ENCODE peak calls at places on chromosomes 12 and 14, in ten cellular contexts. R is fibroblast of mammary gland, J is cardiac fibroblast, K is psoas muscle, V is AG09319, U is cardiac muscle cell, Q is activated B cell treated with CpG ODN at 0.5 μM for 24 hours, W is MCF 10A, G is thyroid gland, Z is fibroblast of pulmonary artery. M is an unnamed sample.
A peak's percentile ranks its signal among the peaks of the same experiment; 100 is the strongest.

GRCh38 chr12:123243851-123244250 is 10.6 kb downstream of the MTRFR start:
- DNase-seq in R (no peak), J (no peak), K (no peak), V (no peak), U (no peak), Q (no peak), W (no peak), G (no peak), Z (no peak), M (no peak)

GRCh38 chr12:112182499-112182898 is 57.1 kb downstream of the TRAFD1 start:
- DNase-seq in R (peak; percentile 10), J (no peak), K (no peak), V (no peak), U (no peak), Q (no peak), W (no peak), G (no peak), Z (peak; percentile 75), M (no peak)

GRCh38 chr14:98953544-98954346 is 318.3 kb downstream of the BCL11B start:
- DNase-seq in R (peak; percentile 82), J (peak; percentile 5), K (peak; percentile 91), V (peak; percentile 28), U (no peak), Q (no peak), W (peak; percentile 100), G (peak; percentile 23), Z (peak; percentile 33), M (peak; percentile 24)

GRCh38 chr12:5789469-5789968 is 155.5 kb downstream of the ANO2 start:
- DNase-seq in R (no peak), J (no peak), K (no peak), V (no peak), U (peak; percentile 54), Q (no peak), W (peak; percentile 37), G (peak; percentile 21), Z (no peak), M (peak; percentile 56)

GRCh38 chr14:31208546-31209424 is 1.2 kb upstream of the HECTD1 start:
- DNase-seq in R (no peak), J (no peak), K (no peak), V (no peak), U (no peak), Q (no peak), W (no peak), G (no peak), Z (no peak), M (no peak)

GRCh38 chr14:96126783-96127271 is 77.8 kb upstream of the BDKRB2 start:
- DNase-seq in R (no peak), J (no peak), K (no peak), V (no peak), U (no peak), Q (no peak), W (no peak), G (peak; percentile 46), Z (no peak), M (no peak)

GRCh38 chr14:88270781-88271180 is 52.3 kb downstream of the KCNK10 start:
- DNase-seq in R (no peak), J (no peak), K (no peak), V (no peak), U (no peak), Q (no peak), W (no peak), G (no peak), Z (no peak), M (no peak)

GRCh38 chr12:75641031-75641780 is 129.8 kb upstream of the KRR1 start:
- DNase-seq in R (peak; percentile 92), J (peak; percentile 94), K (no peak), V (peak; percentile 77), U (no peak), Q (no peak), W (peak; percentile 75), G (no peak), Z (peak; percentile 88), M (peak; percentile 90)

GRCh38 chr14:77457522-77458248 is at the start of the genes AHSA1 and VIPAS39:
- DNase-seq in R (peak; percentile 99), J (peak; percentile 100), K (peak; percentile 96), V (peak; percentile 95), U (peak; percentile 97), Q (peak; percentile 79), W (peak; percentile 99), G (peak; percentile 97), Z (peak; percentile 100), M (peak; percentile 99)

GRCh38 chr12:3030821-3031415 is 46.3 kb upstream of the TSPAN9 start:
- DNase-seq in R (peak; percentile 67), J (no peak), K (peak; percentile 33), V (no peak), U (no peak), Q (no peak), W (no peak), G (no peak), Z (no peak), M (no peak)

GRCh38 chr12:78239566-78239965 is 408.9 kb downstream of the NAV3 start:
- DNase-seq in R (no peak), J (peak; percentile 52), K (no peak), V (no peak), U (no peak), Q (no peak), W (no peak), G (no peak), Z (no peak), M (no peak)

GRCh38 chr14:85257287-85257686 is 272.7 kb upstream of the FLRT2 start:
- DNase-seq in R (no peak), J (no peak), K (no peak), V (no peak), U (no peak), Q (no peak), W (no peak), G (no peak), Z (no peak), M (no peak)

GRCh38 chr14:21913759-21914158 is 240.1 kb upstream of the OR4E1 start:
- DNase-seq in R (peak; percentile 71), J (peak; percentile 77), K (peak; percentile 44), V (peak; percentile 3), U (peak; percentile 84), Q (peak; percentile 20), W (peak; percentile 69), G (peak; percentile 4), Z (peak; percentile 79), M (peak; percentile 1)
- TF ChIP-seq CTCF in R (peak; percentile 65), J (peak; percentile 68), K (no peak), V (peak; percentile 47), U (peak; percentile 79), Q (peak; percentile 33), W (peak; percentile 56), G (no peak), Z (peak; percentile 70), M (peak; percentile 69)

GRCh38 chr12:19704966-19705365 is 265.7 kb downstream of the AEBP2 start:
- DNase-seq in R (no peak), J (no peak), K (no peak), V (no peak), U (no peak), Q (no peak), W (no peak), G (no peak), Z (no peak), M (no peak)

GRCh38 chr12:19710811-19711793 is 271.8 kb downstream of the AEBP2 start:
- DNase-seq in R (peak; percentile 51), J (peak; percentile 31), K (no peak), V (no peak), U (no peak), Q (no peak), W (no peak), G (no peak), Z (peak; percentile 39), M (no peak)

GRCh38 chr12:19706936-19707335 is 267.6 kb downstream of the AEBP2 start:
- DNase-seq in R (peak; percentile 13), J (peak; percentile 17), K (no peak), V (no peak), U (no peak), Q (no peak), W (no peak), G (no peak), Z (no peak), M (peak; percentile 23)

GRCh38 chr12:19709889-19710288 is 270.6 kb downstream of the AEBP2 start:
- DNase-seq in R (no peak), J (no peak), K (no peak), V (no peak), U (no peak), Q (no peak), W (no peak), G (peak; percentile 57), Z (no peak), M (no peak)

DNA sequence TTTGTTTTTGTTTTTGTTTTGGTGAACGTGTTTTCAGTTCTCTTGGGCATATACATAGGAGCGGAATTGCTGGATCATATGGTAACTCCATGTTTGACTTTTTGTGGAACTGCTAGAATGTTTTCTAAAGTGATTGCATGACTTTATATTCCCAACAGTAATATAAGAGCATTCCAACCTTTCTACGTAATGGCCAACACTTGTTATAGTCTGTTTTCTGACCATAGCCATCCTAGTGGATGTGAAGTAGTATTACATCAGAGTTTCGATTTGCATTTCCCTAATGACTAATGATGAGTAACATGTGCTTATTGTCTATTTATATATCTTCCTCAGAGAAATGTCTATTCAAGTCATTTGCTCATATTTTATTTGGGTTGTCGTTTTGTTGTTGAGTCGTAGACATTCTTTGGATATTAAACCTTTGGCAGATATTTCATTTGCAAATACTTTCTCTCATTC is 268.7 kb downstream of the AEBP2 start:
- DNase-seq in R (peak; percentile 81), J (peak; percentile 92), K (no peak), V (peak; percentile 36), U (no peak), Q (no peak), W (peak; percentile 65), G (no peak), Z (peak; percentile 36), M (peak; percentile 83)
- TF ChIP-seq CTCF in R (peak; percentile 45), J (peak; percentile 41), K (no peak), V (no peak), U (no peak), Q (no peak), W (no peak), G (no peak), Z (no peak), M (peak; percentile 76)

DNA sequence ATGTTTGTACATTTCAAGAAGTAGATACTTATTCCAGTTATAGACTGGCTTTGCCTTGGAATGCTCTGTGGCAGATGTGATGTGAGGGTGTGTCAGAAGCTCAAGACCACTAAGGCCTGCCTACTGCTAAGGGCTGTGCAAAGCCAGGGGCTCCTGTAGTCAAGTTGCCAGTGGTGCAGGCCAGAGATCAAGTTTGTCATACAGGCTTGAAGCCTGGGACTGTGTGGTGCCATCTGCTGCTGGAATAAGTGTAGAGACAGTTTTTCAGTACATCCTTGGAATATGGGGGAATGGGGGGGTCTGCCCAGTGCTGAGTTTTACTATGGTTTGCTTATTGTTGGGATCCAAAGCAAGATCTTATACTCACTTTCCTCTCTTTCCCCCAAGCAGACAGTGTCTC is 649.9 kb upstream of the FOXG1 start:
- DNase-seq in R (no peak), J (no peak), K (no peak), V (no peak), U (no peak), Q (no peak), W (no peak), G (no peak), Z (no peak), M (no peak)
- TF ChIP-seq CTCF in R (no peak), J (no peak), K (no peak), V (no peak), U (no peak), Q (no peak), W (no peak), G (no peak), Z (no peak), M (no peak)

GRCh38 chr12:67222302-67222701 is 46.9 kb upstream of the CAND1 start:
- DNase-seq in R (peak; percentile 8), J (peak; percentile 29), K (no peak), V (no peak), U (peak; percentile 31), Q (no peak), W (peak; percentile 50), G (no peak), Z (peak; percentile 14), M (peak; percentile 25)
- TF ChIP-seq CTCF in R (peak; percentile 36), J (no peak), K (no peak), V (peak; percentile 19), U (peak; percentile 37), Q (no peak), W (peak; percentile 44), G (no peak), Z (peak; percentile 32), M (peak; percentile 44)

M was measured in HFFc6.